ENCODE peak calls at places on chromosome 13, in six cellular contexts. B is MM.1S, D is IMR-90, O is A549, Z is neural progenitor cell, Q is GM23248. G is an unnamed sample.

GRCh38 chr13:98483636-98484288 is 93.1 kb downstream of the STK24 start:
- DNase-seq in D (peak), Q (peak), B (no peak), O (no peak), Z (no peak), G (peak)

GRCh38 chr13:29939158-29939557 is 88.7 kb upstream of the UBL3 start:
- DNase-seq in D (no peak), O (no peak), Z (no peak), Q (no peak), B (no peak), G (no peak)

GRCh38 chr13:24680258-24680920 is at the start of gene ATP12A:
- DNase-seq in Z (peak), O (no peak), Q (peak), B (peak), D (no peak), G (no peak)

GRCh38 chr13:108915095-108915633 is 285.8 kb downstream of the MYO16 start:
- DNase-seq in Z (no peak), Q (peak), O (no peak), D (peak), B (peak), G (peak)

GRCh38 chr13:21008026-21008425 is 53.4 kb downstream of the LATS2 start:
- DNase-seq in D (no peak), B (no peak), O (no peak), Q (no peak), Z (no peak), G (no peak)

GRCh38 chr13:36965767-36966166 is 33.4 kb downstream of the ALG5 start:
- DNase-seq in D (peak), Q (peak), Z (no peak), B (no peak), O (no peak), G (peak)

GRCh38 chr13:59677966-59678814 is 485.5 kb downstream of the DIAPH3 start:
- DNase-seq in Z (peak), O (peak), B (peak), Q (peak), D (peak), G (peak)

GRCh38 chr13:86757236-86757978 is 913.8 kb upstream of the SLITRK5 start:
- DNase-seq in Z (no peak), Q (no peak), O (no peak), D (no peak), B (peak), G (peak)

GRCh38 chr13:24168392-24168750 is 7.9 kb downstream of the SPATA13 start:
- DNase-seq in B (no peak), Q (peak), O (no peak), Z (peak), D (no peak), G (peak)

GRCh38 chr13:25920931-25921330 is 130.9 kb downstream of the SHISA2 start:
- DNase-seq in B (no peak), Q (no peak), O (no peak), Z (no peak), D (no peak), G (no peak)
- H3K4me2 ChIP-seq in B (no peak), Q (no peak), O (no peak), Z (no peak), D (no peak), G (no peak)

GRCh38 chr13:64639206-64639605 is 2590.9 kb downstream of the PCDH9 start:
- DNase-seq in Q (no peak), B (no peak), O (no peak), D (no peak), Z (no peak), G (no peak)

GRCh38 chr13:64648293-64648692 is 2581.8 kb downstream of the PCDH9 start:
- DNase-seq in D (no peak), O (no peak), Q (no peak), B (no peak), Z (no peak), G (no peak)

GRCh38 chr13:64640002-64640401 is 2590.1 kb downstream of the PCDH9 start:
- DNase-seq in O (peak), Q (no peak), D (peak), Z (no peak), B (no peak), G (no peak)

DNA sequence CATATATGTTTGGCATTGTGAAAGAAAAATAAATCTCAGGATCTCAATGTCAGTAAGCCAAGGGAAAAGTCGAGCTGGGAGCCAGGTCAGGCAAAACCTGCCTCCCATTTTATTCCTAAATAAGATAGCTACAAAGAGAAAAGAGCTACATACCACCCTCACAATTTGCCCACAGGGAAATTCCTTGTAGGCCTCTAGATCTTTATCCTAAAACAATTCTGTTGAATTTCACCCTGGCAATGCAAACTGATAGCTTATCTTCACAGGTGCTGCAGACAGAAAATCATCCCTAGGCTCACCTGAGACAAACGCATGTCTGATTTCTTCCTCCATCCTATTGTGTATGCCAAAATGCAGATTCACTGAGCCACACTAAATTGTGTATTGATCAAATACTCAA is 2587.1 kb downstream of the PCDH9 start:
- DNase-seq in D (no peak), Z (no peak), Q (no peak), O (no peak), B (no peak), G (no peak)
- H3K4me2 ChIP-seq in D (no peak), Z (no peak), Q (no peak), O (no peak), B (no peak), G (no peak)

GRCh38 chr13:112700291-112701060 is 10.6 kb downstream of the ATP11A start:
- DNase-seq in B (no peak), Q (no peak), O (no peak), Z (no peak), D (no peak), G (no peak)
- H3K4me2 ChIP-seq in B (no peak), Q (no peak), O (no peak), Z (no peak), D (no peak), G (no peak)

GRCh38 chr13:41615520-41615838 is 158.1 kb downstream of the RGCC start:
- DNase-seq in O (no peak), B (no peak), Z (no peak), D (no peak), Q (no peak), G (no peak)

GRCh38 chr13:41611385-41611784 is 154.0 kb downstream of the RGCC start:
- DNase-seq in O (no peak), Q (no peak), D (no peak), Z (no peak), B (no peak), G (no peak)

GRCh38 chr13:41613471-41613870 is 156.1 kb downstream of the RGCC start:
- DNase-seq in Q (no peak), O (no peak), Z (peak), B (no peak), D (no peak), G (no peak)

GRCh38 chr13:41613984-41614581 is 156.7 kb downstream of the RGCC start:
- DNase-seq in Z (peak), Q (peak), D (peak), O (no peak), B (no peak), G (peak)

DNA sequence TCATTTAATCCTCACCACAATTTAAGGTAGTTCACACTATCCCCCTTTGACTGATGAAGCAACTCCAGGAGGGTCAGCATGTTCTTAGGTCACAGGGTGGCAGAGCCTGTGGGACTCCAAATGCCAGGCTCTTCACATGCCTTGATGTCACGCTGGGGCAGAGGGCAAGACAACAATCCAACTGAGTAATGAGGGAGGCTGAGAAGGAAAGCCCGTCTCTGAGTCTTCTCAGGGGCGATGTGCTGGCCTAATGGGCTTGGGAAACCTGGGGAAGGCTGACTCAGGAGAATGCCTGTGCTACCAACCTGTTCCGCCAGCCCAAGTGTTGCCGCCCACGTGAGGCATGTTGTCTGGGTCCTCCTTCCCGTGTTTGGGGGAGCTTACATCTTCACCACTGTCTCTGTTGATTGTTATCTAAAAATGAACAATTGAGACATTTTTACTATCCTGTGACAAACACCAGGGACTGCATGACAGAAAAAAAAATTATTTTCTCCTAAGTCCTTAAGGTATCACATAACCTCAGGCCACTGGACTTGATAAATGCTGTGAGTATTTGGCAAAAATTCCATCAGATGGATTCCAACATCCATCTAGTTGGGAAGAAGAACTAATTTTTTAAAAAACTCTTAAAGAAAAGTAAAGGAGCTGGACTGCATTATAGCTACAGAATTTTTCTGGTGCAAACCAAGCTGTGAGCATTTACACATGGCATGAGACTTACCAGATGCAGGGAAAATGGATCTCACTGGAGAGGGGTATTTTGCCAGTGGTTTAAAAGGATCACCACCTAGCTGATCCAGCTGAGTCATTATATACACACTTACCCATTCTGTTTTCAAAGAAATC is 157.5 kb downstream of the RGCC start:
- DNase-seq in Q (peak), Z (no peak), O (no peak), B (no peak), D (peak), G (peak)
- H3K4me2 ChIP-seq in Q (peak), Z (no peak), O (no peak), B (no peak), D (no peak), G (no peak)